ENCODE peak calls at places on chromosomes 7 and 10, in six cellular contexts. S is stomach, Y is esophagus squamous epithelium, G is heart right ventricle, Q is breast epithelium, H is psoas muscle. D is an unnamed sample.

GRCh38 chr7:34759477-34760125 is 101.6 kb downstream of the NPSR1 start:
- DNase-seq in Y (no peak), H (no peak), G (no peak), Q (no peak), S (no peak), D (peak)

GRCh38 chr10:111085690-111086353 is 9.0 kb downstream of the ADRA2A start:
- DNase-seq in S (no peak), H (no peak), G (no peak), Y (no peak), Q (no peak), D (no peak)

GRCh38 chr7:77903597-77903996 is 105.0 kb downstream of the PHTF2 start:
- DNase-seq in Q (no peak), G (no peak), S (no peak), H (peak), Y (no peak), D (peak)

GRCh38 chr10:101617824-101618568 is 29.9 kb downstream of the DPCD start:
- DNase-seq in S (no peak), G (no peak), Y (no peak), Q (no peak), H (no peak), D (no peak)

GRCh38 chr7:2040893-2041270 is 191.9 kb downstream of the MAD1L1 start:
- DNase-seq in Y (no peak), G (no peak), H (peak), Q (no peak), S (no peak), D (peak)

GRCh38 chr10:96902762-96903358 is 70.8 kb downstream of the LCOR start:
- DNase-seq in S (no peak), H (no peak), Y (no peak), G (no peak), Q (no peak), D (no peak)

GRCh38 chr10:105727131-105727530 is 1086.0 kb downstream of the SORCS3 start:
- DNase-seq in Y (no peak), Q (no peak), H (no peak), G (no peak), S (no peak), D (no peak)

GRCh38 chr7:746074-747061 is 19.3 kb upstream of the PRKAR1B start:
- DNase-seq in S (no peak), G (no peak), Y (no peak), Q (no peak), H (no peak), D (no peak)

GRCh38 chr10:109475704-109476103 is 447.6 kb downstream of the XPNPEP1 start:
- DNase-seq in G (no peak), Y (no peak), Q (no peak), S (no peak), H (no peak), D (no peak)

GRCh38 chr7:13034693-13035092 is 347.3 kb downstream of the ARL4A start:
- DNase-seq in H (no peak), Q (no peak), G (no peak), Y (no peak), S (no peak), D (no peak)

DNA sequence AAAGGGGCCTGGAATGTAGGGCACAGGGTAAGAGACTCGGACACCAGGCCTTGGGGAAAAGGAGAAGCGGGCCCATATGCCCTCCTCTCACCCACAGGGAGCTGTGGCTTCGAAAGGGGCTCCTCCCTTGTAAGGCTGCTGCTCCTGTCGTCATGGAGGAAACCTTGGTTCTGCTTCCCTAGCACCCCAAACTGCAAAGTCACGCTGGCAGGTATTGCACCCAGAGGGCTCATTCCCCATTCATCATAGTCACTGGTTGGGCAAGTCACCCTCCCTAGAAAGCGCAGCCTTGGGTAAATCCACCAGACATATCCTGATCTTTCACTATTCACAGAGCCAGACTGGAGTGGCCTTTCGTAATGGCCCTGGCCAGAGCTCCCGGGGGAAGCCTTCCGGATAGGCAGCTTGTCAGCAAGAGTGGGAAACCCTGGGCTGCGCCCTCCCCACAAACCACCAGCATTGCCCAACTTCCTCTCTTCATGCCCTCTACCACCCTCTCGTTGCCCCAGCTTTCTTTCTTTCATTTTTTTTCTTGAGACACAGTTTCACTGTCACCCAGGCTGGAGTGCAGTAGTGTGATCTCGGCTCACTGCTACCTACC is 121.0 kb downstream of the HIP1 start:
- DNase-seq in G (peak), H (peak), Q (peak), S (peak), Y (peak), D (no peak)
- H3K27ac ChIP-seq in G (peak), H (no peak), Q (no peak), S (peak), Y (no peak), D (no peak)

GRCh38 chr7:157228864-157229422 is 90.2 kb downstream of the UBE3C start:
- DNase-seq in G (no peak), Q (no peak), H (no peak), Y (no peak), S (no peak), D (peak)
- TF ChIP-seq CTCF in G (peak), Q (no peak), H (peak), Y (no peak), S (no peak), D (peak)

DNA sequence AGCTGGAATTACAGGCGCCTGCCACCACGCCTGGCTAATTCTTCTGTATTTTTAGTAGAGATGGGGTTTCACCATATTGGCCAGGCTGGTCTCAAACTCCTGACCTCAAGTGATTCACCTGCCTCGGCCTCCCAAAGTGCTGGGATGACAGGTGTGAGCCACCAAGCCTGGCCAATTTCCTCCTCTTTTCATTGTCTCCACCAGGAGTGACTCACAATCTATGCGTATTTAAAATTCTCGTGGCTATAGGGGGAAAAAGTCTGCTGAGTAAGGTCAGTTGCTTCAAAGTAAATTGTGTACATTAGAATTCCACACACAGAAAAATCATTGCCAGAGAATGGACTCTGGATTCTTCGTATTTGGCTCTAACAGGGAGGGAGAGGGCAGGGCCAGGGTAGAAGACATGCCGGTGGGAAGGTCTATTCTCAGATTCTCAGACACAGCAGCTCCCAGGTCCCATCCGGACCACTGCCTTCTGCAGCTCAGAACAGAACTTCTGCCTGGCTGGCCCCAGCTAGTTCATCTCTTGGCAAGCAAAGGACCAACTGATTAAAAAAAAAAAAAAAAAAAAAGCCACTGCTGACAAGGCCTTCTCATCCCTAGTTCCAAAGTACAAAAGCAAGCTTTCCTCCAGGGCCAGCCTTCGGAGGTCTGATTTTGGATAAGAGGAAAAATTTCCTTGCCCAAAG is 22.2 kb downstream of the PSPH start:
- DNase-seq in Q (no peak), G (no peak), H (no peak), S (no peak), Y (no peak), D (no peak)
- H3K27ac ChIP-seq in Q (no peak), G (no peak), H (no peak), S (peak), Y (no peak), D (no peak)

GRCh38 chr10:117346574-117346973 is 28.7 kb downstream of the PDZD8 start:
- DNase-seq in Y (no peak), Q (no peak), G (no peak), S (no peak), H (no peak), D (no peak)

GRCh38 chr10:117342638-117343037 is 32.6 kb downstream of the PDZD8 start:
- DNase-seq in S (no peak), Q (no peak), Y (no peak), H (no peak), G (no peak), D (peak)

GRCh38 chr10:117348236-117348635 is 27.0 kb downstream of the PDZD8 start:
- DNase-seq in Y (no peak), H (no peak), Q (no peak), S (no peak), G (no peak), D (no peak)

GRCh38 chr10:117341061-117341460 is 34.2 kb downstream of the PDZD8 start:
- DNase-seq in H (no peak), G (no peak), Y (no peak), Q (no peak), S (no peak), D (no peak)

DNA sequence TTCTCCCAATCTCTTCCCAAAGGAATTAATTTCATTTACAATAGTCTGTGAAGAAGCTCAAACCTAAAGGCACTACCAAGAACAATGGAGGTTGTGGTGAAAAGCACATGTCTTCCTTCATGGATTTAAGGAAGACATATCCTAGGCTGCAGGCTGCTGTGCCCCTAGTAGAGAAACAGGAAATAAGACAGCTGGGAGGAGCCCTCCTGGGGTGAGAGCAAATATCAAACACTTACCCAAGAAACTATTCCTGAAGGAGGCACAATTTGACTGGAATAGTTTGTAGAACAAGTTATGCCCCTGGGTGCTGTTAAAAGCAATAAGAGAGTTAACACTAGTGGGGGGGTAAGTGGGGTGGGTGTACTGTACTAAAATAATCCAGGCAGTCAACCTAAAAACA is 30.1 kb downstream of the PDZD8 start:
- DNase-seq in S (no peak), Y (no peak), H (no peak), Q (no peak), G (no peak), D (peak)
- TF ChIP-seq CTCF in S (no peak), Y (no peak), H (no peak), Q (no peak), G (no peak), D (peak)

GRCh38 chr7:102156867-102157266 is 129.8 kb upstream of the SH2B2 start:
- DNase-seq in G (no peak), Y (no peak), Q (no peak), H (no peak), S (no peak), D (no peak)

GRCh38 chr7:102155821-102156441 is 130.7 kb upstream of the SH2B2 start:
- DNase-seq in H (no peak), Q (no peak), Y (no peak), S (no peak), G (no peak), D (no peak)

GRCh38 chr7:102152672-102153585 is 133.7 kb upstream of the SH2B2 start:
- DNase-seq in G (peak), Y (no peak), H (no peak), Q (no peak), S (no peak), D (no peak)

GRCh38 chr7:102154425-102154824 is 132.2 kb upstream of the SH2B2 start:
- DNase-seq in S (no peak), G (no peak), H (no peak), Y (no peak), Q (no peak), D (no peak)

GRCh38 chr7:102153586-102153948 is 133.1 kb upstream of the SH2B2 start:
- DNase-seq in Y (no peak), S (no peak), Q (no peak), H (no peak), G (peak), D (no peak)
- H3K27ac ChIP-seq in Y (peak), S (no peak), Q (no peak), H (no peak), G (peak), D (no peak)

DNA sequence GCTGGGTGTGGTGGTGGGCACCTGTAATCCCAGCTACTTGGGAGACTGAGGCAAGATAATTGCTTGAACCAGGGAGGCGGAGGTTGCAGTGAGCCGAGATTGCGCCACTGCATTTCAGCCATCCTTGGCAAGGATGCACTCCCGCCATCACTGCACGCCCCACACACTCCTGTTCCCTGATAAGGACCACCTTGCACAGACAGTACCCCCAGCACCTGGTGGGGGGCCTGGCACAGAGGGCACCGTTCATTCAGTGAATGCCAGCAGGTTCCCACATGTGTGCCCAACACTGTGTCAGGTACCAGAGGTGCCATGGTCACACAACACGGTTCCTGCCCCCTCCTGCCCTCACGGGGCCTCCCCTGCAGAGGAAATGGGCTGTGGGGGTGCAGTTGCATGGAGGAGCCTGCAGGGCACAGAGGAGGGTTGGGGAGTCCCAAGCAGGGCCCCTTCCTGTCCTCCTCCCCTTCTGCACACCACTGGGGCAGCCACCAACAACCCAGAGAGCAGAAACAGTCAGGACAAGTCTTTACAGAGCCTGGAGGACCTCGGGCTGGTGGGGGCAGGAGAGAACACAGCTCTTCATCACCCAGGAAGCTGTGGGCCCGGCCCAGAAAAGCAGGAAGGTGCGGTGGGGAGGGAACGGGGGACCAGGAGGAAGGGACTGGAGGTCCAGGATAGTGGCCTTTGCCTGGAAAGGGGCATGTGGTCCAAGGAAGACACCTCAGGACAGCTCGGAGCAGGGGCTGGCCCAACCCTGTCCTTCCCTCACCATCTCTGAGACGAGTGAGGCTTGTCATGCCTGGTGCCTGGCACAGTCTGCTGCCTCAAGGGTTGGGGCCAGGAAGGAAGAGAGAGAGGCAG is 7.1 kb downstream of the CRYGN start:
- DNase-seq in Y (no peak), H (no peak), G (no peak), Q (no peak), S (no peak), D (no peak)
- TF ChIP-seq CTCF in Y (no peak), H (no peak), G (no peak), Q (no peak), S (no peak), D (peak)

GRCh38 chr7:37111459-37111858 is 337.2 kb downstream of the ELMO1 start:
- DNase-seq in Y (no peak), H (no peak), Q (no peak), G (no peak), S (no peak), D (no peak)

GRCh38 chr7:37109016-37109415 is 339.6 kb downstream of the ELMO1 start:
- DNase-seq in S (no peak), G (no peak), Q (no peak), H (no peak), Y (no peak), D (no peak)

GRCh38 chr7:37108615-37109014 is 340.0 kb downstream of the ELMO1 start:
- DNase-seq in Q (no peak), S (no peak), Y (no peak), H (no peak), G (no peak), D (no peak)

GRCh38 chr7:37110641-37111421 is 337.8 kb downstream of the ELMO1 start:
- DNase-seq in G (no peak), H (no peak), Q (no peak), S (no peak), Y (no peak), D (no peak)

GRCh38 chr7:37109853-37110252 is 338.8 kb downstream of the ELMO1 start:
- DNase-seq in Y (no peak), G (no peak), Q (peak), S (no peak), H (no peak), D (no peak)
- H3K27ac ChIP-seq in Y (no peak), G (no peak), Q (no peak), S (no peak), H (no peak), D (no peak)

GRCh38 chr7:130732980-130733865 is 784 bp downstream of the KLF14 start:
- DNase-seq in Y (no peak), S (peak), G (no peak), Q (no peak), H (peak), D (no peak)
- TF ChIP-seq CTCF in Y (no peak), S (no peak), G (no peak), Q (no peak), H (no peak), D (no peak)